ENCODE peak calls at places on chromosomes 5 and 9, in seven cellular contexts. L is H1, J is trophoblast cell, P is mesendoderm, M is neuronal stem cell, X is IMR-90, O is mesenchymal stem cell. R is an unnamed sample.
A peak's percentile ranks its signal among the peaks of the same experiment; 100 is the strongest.

GRCh38 chr9:81559741-81560140 is 129.6 kb downstream of the TLE1 start:
- DNase-seq in L (no peak), J (peak; percentile 73), P (peak; percentile 88), M (no peak), X (peak; percentile 95), O (peak; percentile 96), R (no peak)

GRCh38 chr9:134966697-134967546 is 49.2 kb upstream of the FCN1 start:
- DNase-seq in L (no peak), J (no peak), P (no peak), M (no peak), X (no peak), O (no peak), R (no peak)

GRCh38 chr5:175693746-175694145 is 35.9 kb downstream of the HRH2 start:
- DNase-seq in L (no peak), J (no peak), P (no peak), M (no peak), X (no peak), O (no peak), R (no peak)

GRCh38 chr5:139767960-139768359 is 27.6 kb upstream of the PSD2 start:
- DNase-seq in L (no peak), J (no peak), P (no peak), M (no peak), X (no peak), O (no peak), R (no peak)

GRCh38 chr5:172065431-172066065 is 59.1 kb upstream of the FBXW11 start:
- DNase-seq in L (no peak), J (peak; percentile 67), P (no peak), M (no peak), X (peak; percentile 30), O (no peak), R (peak; percentile 19)

GRCh38 chr5:78647411-78647818 is 1.2 kb downstream of the LHFPL2 start:
- DNase-seq in L (no peak), J (no peak), P (peak; percentile 59), M (no peak), X (peak; percentile 47), O (peak; percentile 54), R (peak; percentile 34)

GRCh38 chr9:116414374-116414773 is 260.8 kb downstream of the PAPPA start:
- DNase-seq in L (no peak), J (no peak), P (peak; percentile 53), M (no peak), X (no peak), O (no peak), R (no peak)

GRCh38 chr9:131981116-131981847 is 98.4 kb downstream of the MED27 start:
- DNase-seq in L (no peak), J (no peak), P (no peak), M (no peak), X (no peak), O (no peak), R (no peak)

GRCh38 chr5:3317051-3317795 is 278.4 kb upstream of the IRX1 start:
- DNase-seq in L (no peak), J (no peak), P (no peak), M (no peak), X (no peak), O (no peak), R (no peak)

DNA sequence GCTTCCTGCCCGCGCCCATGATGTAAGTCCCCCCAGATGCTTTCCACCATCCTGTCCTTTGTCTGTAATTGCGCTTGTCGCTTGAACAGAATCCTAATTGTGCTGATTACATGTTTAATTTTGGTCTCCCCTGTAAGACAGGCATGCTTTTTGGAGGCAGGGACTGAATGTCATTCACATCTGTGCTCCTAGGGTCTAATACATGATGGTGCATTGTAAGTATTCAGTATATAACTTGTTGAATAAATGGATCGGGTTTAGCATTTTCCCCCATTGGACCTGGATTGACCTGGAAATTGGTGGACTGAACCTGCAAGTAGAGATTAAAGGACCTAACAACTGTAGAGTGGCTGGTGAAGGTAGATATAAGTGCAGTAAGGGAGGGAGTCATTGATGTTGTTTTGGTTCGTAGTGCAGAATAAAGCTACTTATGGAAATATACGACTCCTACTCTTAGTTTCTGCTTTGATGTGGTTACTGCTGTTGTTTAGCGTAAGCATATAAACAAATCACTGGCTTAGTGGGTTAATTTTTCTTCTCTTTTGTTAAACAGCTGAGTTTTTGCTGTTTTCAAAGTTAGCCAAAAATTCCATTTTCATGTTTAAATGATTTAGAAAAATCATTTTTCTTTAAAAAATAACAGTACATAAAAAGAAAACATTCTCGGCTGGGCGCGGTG is 57.3 kb downstream of the TRIO start:
- DNase-seq in L (no peak), J (no peak), P (no peak), M (no peak), X (no peak), O (no peak), R (no peak)
- H2BK5ac ChIP-seq in L (no peak overlapping the region), J (no peak overlapping the region), P (no peak overlapping the region), M (no peak overlapping the region), X (peak overlapping the region; percentile 70), O (no peak overlapping the region), R (no peak overlapping the region)

GRCh38 chr9:124321935-124322334 is 64.2 kb downstream of the NEK6 start:
- DNase-seq in L (no peak), J (no peak), P (no peak), M (no peak), X (no peak), O (no peak), R (no peak)
- H2BK5ac ChIP-seq in L (no peak overlapping the region), J (no peak overlapping the region), P (no peak overlapping the region), M (peak overlapping the region; percentile 93), X (no peak overlapping the region), O (no peak overlapping the region), R (no peak overlapping the region)

GRCh38 chr5:84685121-84685520 is 300.4 kb upstream of the EDIL3 start:
- DNase-seq in L (no peak), J (no peak), P (no peak), M (no peak), X (no peak), O (peak; percentile 15), R (no peak)
- H2BK5ac ChIP-seq in L (no peak overlapping the region), J (no peak overlapping the region), P (no peak overlapping the region), M (no peak overlapping the region), X (no peak overlapping the region), O (no peak overlapping the region), R (no peak overlapping the region)

GRCh38 chr5:80463269-80463668 is 24.6 kb upstream of the FAM151B start:
- DNase-seq in L (no peak), J (no peak), P (peak; percentile 18), M (no peak), X (no peak), O (no peak), R (no peak)

GRCh38 chr5:80466669-80467485 is 21.0 kb upstream of the FAM151B start:
- DNase-seq in L (no peak), J (no peak), P (no peak), M (no peak), X (peak; percentile 61), O (peak; percentile 47), R (no peak)
- H2BK5ac ChIP-seq in L (no peak overlapping the region), J (no peak overlapping the region), P (no peak overlapping the region), M (no peak overlapping the region), X (peak overlapping the region; percentile 10), O (no peak overlapping the region), R (no peak overlapping the region)

GRCh38 chr5:112065818-112066217 is 308.8 kb upstream of the NREP start:
- DNase-seq in L (no peak), J (no peak), P (no peak), M (no peak), X (no peak), O (no peak), R (no peak)

GRCh38 chr5:112064956-112065355 is 308.0 kb upstream of the NREP start:
- DNase-seq in L (no peak), J (no peak), P (no peak), M (no peak), X (no peak), O (no peak), R (no peak)

GRCh38 chr5:112059601-112060135 is 302.7 kb upstream of the NREP start:
- DNase-seq in L (no peak), J (no peak), P (no peak), M (no peak), X (no peak), O (no peak), R (no peak)

GRCh38 chr5:112063878-112064615 is 307.1 kb upstream of the NREP start:
- DNase-seq in L (no peak), J (no peak), P (no peak), M (no peak), X (no peak), O (no peak), R (no peak)

DNA sequence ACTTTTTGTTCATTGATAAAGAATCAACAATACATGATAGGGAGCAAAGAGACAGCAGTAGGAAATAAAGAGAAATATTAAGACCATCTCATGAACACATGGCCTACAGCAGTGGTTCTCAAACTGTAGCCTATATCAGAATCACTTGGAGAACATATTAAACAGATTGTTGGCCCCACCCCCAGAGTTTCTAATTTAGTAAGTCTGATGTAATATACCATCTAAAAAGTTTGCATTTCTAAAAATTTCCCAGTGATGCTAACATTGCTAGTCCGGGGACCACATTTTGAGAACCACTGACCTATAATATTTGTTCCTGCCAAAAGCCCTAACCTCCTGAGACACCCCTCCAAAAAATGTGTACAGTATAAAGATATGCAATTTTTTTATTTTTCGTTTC is 306.2 kb upstream of the NREP start:
- DNase-seq in L (no peak), J (no peak), P (no peak), M (no peak), X (no peak), O (no peak), R (no peak)
- H2BK5ac ChIP-seq in L (no peak overlapping the region), J (no peak overlapping the region), P (no peak overlapping the region), M (no peak overlapping the region), X (no peak overlapping the region), O (no peak overlapping the region), R (no peak overlapping the region)

GRCh38 chr5:131536849-131537448 is 98.1 kb downstream of the RAPGEF6 start:
- DNase-seq in L (no peak), J (no peak), P (no peak), M (no peak), X (no peak), O (no peak), R (no peak)

GRCh38 chr5:131533844-131534243 is 101.2 kb downstream of the RAPGEF6 start:
- DNase-seq in L (no peak), J (no peak), P (no peak), M (no peak), X (no peak), O (no peak), R (no peak)

GRCh38 chr5:131536211-131536826 is 98.7 kb downstream of the RAPGEF6 start:
- DNase-seq in L (no peak), J (no peak), P (no peak), M (no peak), X (peak; percentile 74), O (peak; percentile 51), R (no peak)

GRCh38 chr5:131532016-131532640 is 102.9 kb downstream of the RAPGEF6 start:
- DNase-seq in L (no peak), J (no peak), P (no peak), M (no peak), X (no peak), O (no peak), R (no peak)

DNA sequence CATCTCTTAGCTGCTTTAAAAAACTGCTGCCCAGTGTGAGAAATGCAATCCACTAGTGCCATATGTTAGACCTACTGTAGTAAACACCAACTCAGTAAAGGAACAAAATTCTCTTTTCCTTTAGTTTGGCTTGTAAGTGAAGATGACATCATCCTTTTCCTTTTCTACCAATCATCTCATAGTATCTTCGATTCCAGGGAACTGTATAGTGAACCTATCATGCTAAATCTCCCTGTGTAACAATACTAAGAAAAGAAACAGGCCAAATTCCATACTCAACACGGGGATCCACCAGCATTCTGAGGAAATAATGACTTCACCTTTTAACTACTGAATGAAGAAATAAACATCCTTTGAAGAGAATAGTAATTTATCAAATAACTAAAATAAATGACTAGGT is 100.0 kb downstream of the RAPGEF6 start:
- DNase-seq in L (no peak), J (no peak), P (peak; percentile 16), M (no peak), X (peak; percentile 26), O (no peak), R (no peak)
- H2BK5ac ChIP-seq in L (no peak overlapping the region), J (no peak overlapping the region), P (no peak overlapping the region), M (no peak overlapping the region), X (no peak overlapping the region), O (no peak overlapping the region), R (no peak overlapping the region)

GRCh38 chr5:24804221-24804681 is 159.5 kb upstream of the CDH10 start:
- DNase-seq in L (no peak), J (no peak), P (no peak), M (no peak), X (no peak), O (no peak), R (no peak)
- H2BK5ac ChIP-seq in L (no peak overlapping the region), J (no peak overlapping the region), P (no peak overlapping the region), M (no peak overlapping the region), X (no peak overlapping the region), O (no peak overlapping the region), R (no peak overlapping the region)